ENCODE peak calls at places on chromosomes 12 and 14, in five cellular contexts. B, O, C, Q and T are unnamed samples.
A peak's percentile ranks its signal among the peaks of the same experiment; 100 is the strongest.

GRCh38 chr12:75725505-75726120 is 214.2 kb upstream of the KRR1 start:
- DNase-seq in Q (no peak), O (peak; percentile 89), C (no peak), B (peak; percentile 13), T (peak; percentile 54)

GRCh38 chr12:103571286-103571685 is 15.8 kb upstream of the STAB2 start:
- DNase-seq in Q (peak; percentile 73), O (peak; percentile 26), B (no peak), C (peak; percentile 16), T (peak; percentile 13)

GRCh38 chr12:130975116-130975515 is 21.4 kb downstream of the ADGRD1 start:
- DNase-seq in B (no peak), Q (no peak), O (no peak), C (no peak), T (no peak)

GRCh38 chr12:25496098-25496587 is 56.9 kb downstream of the LMNTD1 start:
- DNase-seq in C (no peak), O (no peak), B (no peak), Q (no peak), T (peak; percentile 12)

GRCh38 chr12:113231275-113232231 is 10.3 kb downstream of the TPCN1 start:
- DNase-seq in Q (no peak), C (peak; percentile 79), O (peak; percentile 54), B (peak; percentile 39), T (peak; percentile 72)

GRCh38 chr12:69527506-69528272 is 57.5 kb downstream of the FRS2 start:
- DNase-seq in O (no peak), B (no peak), Q (no peak), C (no peak), T (peak; percentile 33)

GRCh38 chr12:46983959-46984833 is 95.2 kb upstream of the PCED1B start:
- DNase-seq in B (no peak), C (peak; percentile 51), O (peak; percentile 56), Q (peak; percentile 53), T (peak; percentile 71)

GRCh38 chr14:99156026-99156425 is 116.0 kb downstream of the BCL11B start:
- DNase-seq in B (no peak), Q (peak; percentile 31), C (no peak), O (no peak), T (no peak)

GRCh38 chr12:638948-639557 is 24.2 kb downstream of the NINJ2 start:
- DNase-seq in C (no peak), O (no peak), Q (no peak), B (no peak), T (peak; percentile 64)

GRCh38 chr12:4580165-4580773 is 18.3 kb downstream of the DYRK4 start:
- DNase-seq in C (no peak), Q (no peak), O (no peak), B (no peak), T (no peak)

GRCh38 chr12:27513155-27513824 is 10.7 kb upstream of the PPFIBP1 start:
- DNase-seq in B (no peak), C (no peak), O (no peak), Q (no peak), T (no peak)

GRCh38 chr14:89684139-89684538 is 267.1 kb upstream of the FOXN3 start:
- DNase-seq in O (no peak), C (no peak), Q (no peak), B (no peak), T (no peak)

GRCh38 chr12:58965568-58965967 is 45.3 kb upstream of the LRIG3 start:
- DNase-seq in Q (no peak), C (no peak), O (no peak), B (no peak), T (no peak)

GRCh38 chr14:33916663-33917565 is 34.0 kb downstream of the EGLN3 start:
- DNase-seq in O (no peak), Q (no peak), C (no peak), B (peak; percentile 59), T (peak; percentile 88)

GRCh38 chr12:16421806-16422205 is 74.4 kb downstream of the MGST1 start:
- DNase-seq in O (no peak), B (no peak), Q (no peak), C (no peak), T (no peak)

GRCh38 chr12:105100998-105101397 is 6.5 kb upstream of the WASHC4 start:
- DNase-seq in B (no peak), Q (no peak), C (no peak), O (no peak), T (peak; percentile 22)

GRCh38 chr14:49623941-49624806 is 3.6 kb downstream of the MGAT2 start:
- DNase-seq in C (no peak), B (no peak), O (no peak), Q (no peak), T (peak; percentile 68)

GRCh38 chr14:91835920-91836843 is 31.2 kb downstream of the TC2N start:
- DNase-seq in B (peak; percentile 89), C (no peak), Q (peak; percentile 92), O (peak; percentile 56), T (no peak)

GRCh38 chr12:30691122-30691879 is 4.4 kb downstream of the IPO8 start:
- DNase-seq in Q (no peak), B (no peak), O (no peak), C (peak; percentile 41), T (no peak)

GRCh38 chr14:44756577-44756976 is 205.2 kb downstream of the KLHL28 start:
- DNase-seq in O (no peak), C (no peak), Q (no peak), B (no peak), T (no peak)

GRCh38 chr14:78836777-78837176 is 666.6 kb downstream of the NRXN3 start:
- DNase-seq in C (peak; percentile 37), Q (peak; percentile 74), O (peak; percentile 36), B (peak; percentile 37), T (peak; percentile 57)

GRCh38 chr14:105469456-105470162 is 5.0 kb upstream of the CRIP2 start:
- DNase-seq in O (no peak), B (no peak), Q (no peak), C (no peak), T (no peak)

GRCh38 chr12:39887824-39888223 is 218.1 kb downstream of the SLC2A13 start:
- DNase-seq in B (no peak), O (no peak), C (no peak), Q (no peak), T (no peak)
- TF ChIP-seq MAX in B (no peak), O (no peak), C (no peak), Q (no peak), T (no peak)

GRCh38 chr12:111033281-111034147 is 113.1 kb upstream of the MYL2 start:
- DNase-seq in Q (peak; percentile 84), B (no peak), O (no peak), C (no peak), T (no peak)

GRCh38 chr12:111034148-111034910 is 114.0 kb upstream of the MYL2 start:
- DNase-seq in C (no peak), B (no peak), Q (peak; percentile 79), O (no peak), T (no peak)

GRCh38 chr12:111035578-111036301 is 115.4 kb upstream of the MYL2 start:
- DNase-seq in O (no peak), Q (peak; percentile 55), B (no peak), C (no peak), T (no peak)

GRCh38 chr12:111037047-111037446 is 116.7 kb upstream of the MYL2 start:
- DNase-seq in B (no peak), C (no peak), O (no peak), Q (no peak), T (no peak)

DNA sequence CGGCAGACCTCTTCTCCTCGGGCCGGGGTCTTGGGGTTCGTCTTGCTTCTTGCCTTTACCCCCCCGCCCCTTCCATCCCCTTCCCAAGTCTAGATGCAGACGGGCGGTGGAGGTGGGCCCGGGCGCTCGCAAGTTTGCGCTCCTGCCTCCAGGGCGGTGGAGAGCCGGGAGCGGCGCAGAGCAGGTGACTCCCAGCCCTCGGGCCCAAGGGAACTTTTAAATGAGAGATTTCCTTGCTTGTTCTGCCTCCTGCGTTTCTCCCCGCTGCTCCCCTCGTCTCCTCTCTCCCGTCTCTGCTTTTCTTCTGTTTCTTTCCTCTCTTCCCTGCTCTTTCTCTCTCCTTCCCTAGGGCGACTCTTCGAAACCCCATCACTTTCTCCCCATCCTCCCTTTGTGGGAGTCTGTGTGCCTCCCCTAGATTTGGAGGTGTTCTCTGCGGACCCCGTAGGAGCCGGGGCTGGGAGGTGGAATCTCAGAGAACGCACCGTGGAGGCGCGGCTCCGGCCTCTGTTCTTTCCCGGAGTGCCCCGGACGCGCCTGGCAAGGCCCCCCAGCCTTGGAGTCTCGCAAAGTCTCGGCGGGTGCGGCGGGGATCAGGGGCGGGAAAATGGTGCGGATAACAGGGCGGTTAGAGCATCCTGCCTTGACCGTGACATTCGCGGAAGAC is 114.7 kb upstream of the MYL2 start:
- DNase-seq in Q (peak; percentile 76), C (no peak), O (no peak), B (no peak), T (no peak)
- TF ChIP-seq EZH2 in Q (no peak), C (no peak), O (no peak), B (no peak), T (peak; percentile 78)

DNA sequence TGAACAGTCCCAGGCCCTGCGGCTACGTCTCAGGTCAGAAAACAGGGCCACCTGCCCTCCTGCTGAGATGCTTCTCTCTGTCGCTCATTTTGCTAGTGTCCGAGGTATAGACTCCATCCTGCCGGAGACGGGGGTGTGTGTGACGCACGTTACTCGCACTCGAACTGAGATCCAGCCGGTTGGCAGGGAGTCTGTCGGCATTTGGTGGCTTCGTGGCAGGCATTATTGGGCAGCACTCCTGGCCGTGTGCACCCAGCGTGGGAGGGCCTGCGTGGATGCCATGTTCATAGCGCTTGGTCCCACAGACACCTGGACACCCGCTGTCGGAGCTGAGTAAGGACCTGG is 28.4 kb downstream of the AACS start:
- DNase-seq in C (no peak), B (no peak), Q (no peak), O (no peak), T (no peak)
- TF ChIP-seq MAX in C (no peak), B (no peak), Q (no peak), O (no peak), T (no peak)

GRCh38 chr12:54008260-54008552 is 579 bp upstream of the HOXC8 start:
- DNase-seq in B (no peak), Q (no peak), C (no peak), O (no peak), T (no peak)

GRCh38 chr12:54010972-54011664 is 2.3 kb downstream of the HOXC8 start:
- DNase-seq in B (no peak), C (no peak), Q (no peak), O (no peak), T (no peak)

GRCh38 chr12:54011665-54012532 is 3.1 kb downstream of the HOXC8 start:
- DNase-seq in O (no peak), B (no peak), Q (no peak), C (no peak), T (no peak)

GRCh38 chr12:54009171-54010052 is 627 bp downstream of the HOXC8 start:
- DNase-seq in Q (no peak), B (no peak), O (no peak), C (no peak), T (no peak)

DNA sequence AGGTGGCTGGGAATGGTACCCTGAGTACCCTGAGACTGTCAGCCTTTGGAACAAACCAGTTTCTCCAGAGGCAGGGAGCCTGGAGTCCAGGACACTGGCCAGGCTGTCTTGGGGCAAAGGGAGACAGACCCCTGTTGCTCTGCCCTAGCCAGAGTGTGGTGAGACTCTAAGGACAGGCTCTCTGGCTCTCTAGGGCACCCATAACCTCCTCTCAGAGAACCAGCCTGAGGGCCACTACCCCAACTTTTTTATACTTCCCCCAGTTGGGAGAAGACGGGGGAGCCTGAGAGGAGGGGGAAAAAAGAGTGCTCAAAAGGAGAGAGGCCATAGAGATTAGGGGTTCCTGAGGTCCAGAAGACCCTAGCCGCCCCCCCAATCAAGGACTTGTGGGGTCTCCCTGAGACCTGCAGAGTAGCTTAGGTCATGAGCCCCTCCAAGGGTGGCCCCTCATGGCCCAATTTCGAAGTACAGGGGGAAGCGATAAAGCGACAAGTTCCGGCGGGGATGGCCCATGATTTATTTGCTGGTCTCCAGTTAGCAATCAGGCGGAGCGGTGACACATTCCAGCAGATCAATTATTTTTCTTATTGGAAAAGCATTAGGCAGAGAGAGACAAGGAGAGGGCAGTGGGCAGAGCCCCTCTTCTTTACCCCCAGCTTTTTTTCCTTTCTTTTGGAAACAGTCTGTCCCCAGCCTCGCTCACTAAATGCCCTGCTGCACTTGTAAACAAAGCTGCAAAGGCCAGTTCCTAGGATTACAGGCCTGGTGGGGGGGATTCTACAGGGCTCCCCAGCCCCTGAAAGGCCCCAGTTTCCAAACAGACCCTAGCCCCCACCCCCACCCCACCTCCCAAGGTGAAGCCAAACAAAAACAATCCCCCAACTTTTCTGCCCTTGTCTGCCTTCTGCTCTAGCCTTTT is 1.5 kb downstream of the HOXC8 start:
- DNase-seq in B (no peak), Q (no peak), O (no peak), C (no peak), T (no peak)
- TF ChIP-seq EZH2 in B (no peak), Q (peak; percentile 78), O (no peak), C (no peak), T (no peak)